ENCODE peak calls at places on chromosomes 5 and 9, in eight cellular contexts. L is NCI-H748 treated with DMSO at 0.1 percent for 48 hours; J is AG09309; I is iPS DF 19.7; N is A673; B is activated CD4-positive, alpha-beta memory T cell treated with anti-CD3 and anti-CD28 coated beads, Interleukin-2, amount 10 ng/mL, durations not matched to agents 7 days and 5 days; T is activated T-cell treated with anti-CD3 and anti-CD28 coated beads for 48 hours; U is AG10803. F is an unnamed sample.

GRCh38 chr9:28121353-28121752 is 548.1 kb upstream of the C9orf72 start:
- DNase-seq in U (no peak), J (no peak), N (peak), B (no peak), L (peak), T (no peak), I (no peak), F (no peak)

GRCh38 chr5:43785198-43785597 is 182.2 kb downstream of the NNT start:
- DNase-seq in L (no peak), N (no peak), J (no peak), T (no peak), B (no peak), I (no peak), U (no peak), F (no peak)

GRCh38 chr5:114221807-114222206 is 140.1 kb upstream of the KCNN2 start:
- DNase-seq in N (no peak), L (no peak), U (no peak), I (no peak), B (no peak), T (no peak), J (no peak), F (no peak)

GRCh38 chr9:137583347-137583746 is 4.6 kb upstream of the DPH7 start:
- DNase-seq in T (no peak), L (no peak), U (no peak), B (no peak), N (no peak), J (no peak), I (no peak), F (no peak)

GRCh38 chr5:6770826-6771607 is 57.8 kb downstream of the TENT4A start:
- DNase-seq in T (no peak), N (no peak), U (no peak), B (no peak), I (no peak), J (no peak), L (no peak), F (no peak)

GRCh38 chr5:177334155-177334551 is 17.3 kb downstream of the LMAN2 start:
- DNase-seq in J (no peak), I (no peak), U (no peak), N (no peak), T (no peak), L (no peak), B (no peak), F (no peak)

GRCh38 chr5:172110921-172111873 is 76.8 kb downstream of the STK10 start:
- DNase-seq in L (no peak), N (no peak), U (peak), T (peak), I (no peak), B (peak), J (no peak), F (no peak)

GRCh38 chr9:125755340-125755739 is 8.2 kb downstream of the PBX3 start:
- DNase-seq in T (no peak), N (peak), I (no peak), J (no peak), L (no peak), B (no peak), U (peak), F (no peak)

GRCh38 chr5:26482817-26483375 is 555.5 kb downstream of the CDH9 start:
- DNase-seq in B (no peak), T (no peak), I (no peak), L (peak), N (peak), J (no peak), U (peak), F (peak)

F was measured in H1.